ENCODE peak calls at places on chromosomes 4 and X, in five cellular contexts. Z is neural progenitor cell, H is GM12878, I is GM23248, L is neuronal stem cell. A is an unnamed sample. For H3K9me3 and H3K4me1, the result is how much of the 10 kb centered on the place peaks cover.

GRCh38 chr4:105306158-105306781 is 159.6 kb downstream of the TET2 start:
- DNase-seq in H (peak), I (peak), Z (no peak), L (no peak), A (no peak)

GRCh38 chrX:11557120-11557519 is 108.6 kb downstream of the ARHGAP6 start:
- DNase-seq in I (peak), H (no peak), Z (no peak), L (no peak), A (no peak)

GRCh38 chr4:39576268-39576667 is 49.0 kb upstream of the UGDH start:
- DNase-seq in H (no peak), L (no peak), Z (no peak), I (peak), A (no peak)

GRCh38 chrX:71542411-71542810 is 9.5 kb downstream of the OGT start:
- DNase-seq in Z (no peak), I (peak), L (no peak), H (no peak), A (no peak)

GRCh38 chr4:53592686-53593641 is 1.7 kb upstream of the LNX1 start:
- DNase-seq in I (no peak), L (no peak), Z (peak), H (no peak), A (peak)

GRCh38 chrX:39226307-39226706 is 425.0 kb downstream of the MID1IP1 start:
- DNase-seq in H (no peak), Z (no peak), I (no peak), L (no peak), A (no peak)

GRCh38 chrX:76029385-76029784 is 143.5 kb upstream of the PBDC1 start:
- DNase-seq in L (no peak), I (no peak), H (no peak), Z (no peak), A (no peak)

GRCh38 chr4:65865489-65865888 is 195.2 kb upstream of the EPHA5 start:
- DNase-seq in L (no peak), I (peak), H (no peak), Z (peak), A (no peak)

GRCh38 chrX:17668929-17669328 is 68.4 kb upstream of the SCML1 start:
- DNase-seq in Z (no peak), H (no peak), L (no peak), I (no peak), A (no peak)

GRCh38 chr4:57070461-57070860 is 39.7 kb downstream of the IGFBP7 start:
- DNase-seq in L (no peak), Z (no peak), H (no peak), I (no peak), A (no peak)

GRCh38 chrX:14362731-14363130 is 166.6 kb upstream of the GLRA2 start:
- DNase-seq in Z (no peak), L (no peak), H (no peak), I (peak), A (no peak)

GRCh38 chr4:186717556-186717955 is 6.1 kb downstream of the FAT1 start:
- DNase-seq in H (no peak), Z (no peak), I (no peak), L (no peak), A (no peak)

GRCh38 chr4:89800012-89800516 is 36.9 kb downstream of the SNCA start:
- DNase-seq in I (peak), Z (no peak), L (no peak), H (no peak), A (no peak)

GRCh38 chr4:149885896-149886295 is 70.3 kb upstream of the IQCM start:
- DNase-seq in H (no peak), I (peak), Z (no peak), L (no peak), A (no peak)

DNA sequence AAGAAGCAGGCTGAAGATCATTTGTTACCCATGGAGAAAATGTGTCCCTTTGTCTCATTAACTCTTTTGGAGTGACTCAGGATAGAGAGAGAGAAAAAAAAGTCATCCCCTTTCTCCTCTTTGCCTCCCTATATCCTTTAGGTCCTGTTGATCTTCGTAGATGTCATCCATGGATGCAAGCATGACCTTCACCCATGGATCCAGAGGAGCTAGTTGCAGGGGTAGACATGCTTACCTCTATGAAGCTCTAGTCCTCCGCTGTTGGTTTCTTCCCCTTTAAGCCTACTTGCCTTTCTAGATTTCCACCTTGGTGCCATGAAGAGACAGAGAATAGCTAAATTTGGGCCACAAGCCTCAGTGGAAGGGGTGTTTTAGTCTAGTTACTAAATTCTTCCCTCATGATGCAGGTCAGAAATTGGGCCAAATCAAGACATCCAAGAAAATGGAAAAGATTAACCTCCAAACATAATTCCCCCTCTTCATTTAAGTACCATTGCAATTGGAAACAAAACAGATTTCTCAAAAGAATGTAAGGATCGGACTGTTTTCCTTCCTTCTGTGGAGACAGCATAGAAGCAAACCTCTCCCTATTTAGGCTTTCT is 178.4 kb downstream of the TECRL start:
- DNase-seq in I (peak), H (no peak), L (peak), Z (peak), A (peak)
- H3K9me3 ChIP-seq in I (under half), H (under half), L (under half), Z (under half), A (half or more)

DNA sequence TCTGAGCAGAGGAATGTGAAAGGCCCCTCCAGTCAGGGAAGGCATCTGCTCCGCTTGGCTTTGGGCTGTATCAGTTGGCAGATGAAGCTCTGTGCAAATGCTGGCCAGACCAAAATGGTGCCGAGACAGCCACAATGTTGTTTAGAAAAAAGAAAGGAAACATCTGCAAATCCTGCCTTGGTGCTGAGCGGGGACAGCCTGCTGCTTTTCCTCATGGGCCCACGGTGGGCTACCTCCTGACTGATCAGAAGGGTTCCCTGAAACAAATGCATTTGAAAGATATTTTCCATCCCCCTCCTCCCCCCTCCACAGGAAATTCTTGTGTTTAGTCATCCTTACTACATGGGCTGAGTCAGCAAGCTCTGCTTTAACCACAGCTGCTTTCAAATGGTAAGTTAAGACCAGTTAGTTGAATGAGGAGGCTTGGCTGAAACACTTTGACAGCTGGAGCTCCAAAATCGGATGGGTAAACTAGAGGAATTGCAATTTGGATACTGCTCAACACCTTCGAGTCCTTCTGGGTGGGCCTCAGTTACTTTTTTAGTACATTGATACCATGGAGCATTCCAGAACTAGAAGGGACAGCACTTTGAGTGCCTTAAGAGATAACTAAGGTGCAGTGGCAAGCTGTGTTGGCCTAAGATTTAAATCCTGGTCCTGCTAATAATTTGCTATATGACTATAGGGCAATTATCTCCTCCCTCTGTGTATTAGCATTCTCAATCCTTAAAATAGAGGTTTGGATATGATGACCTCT is 36.0 kb downstream of the PLAC1 start:
- DNase-seq in Z (no peak), L (no peak), I (peak), H (peak), A (peak)
- H3K9ac ChIP-seq in Z (no peak), L (no peak), I (no peak), H (no peak), A (no peak)

DNA sequence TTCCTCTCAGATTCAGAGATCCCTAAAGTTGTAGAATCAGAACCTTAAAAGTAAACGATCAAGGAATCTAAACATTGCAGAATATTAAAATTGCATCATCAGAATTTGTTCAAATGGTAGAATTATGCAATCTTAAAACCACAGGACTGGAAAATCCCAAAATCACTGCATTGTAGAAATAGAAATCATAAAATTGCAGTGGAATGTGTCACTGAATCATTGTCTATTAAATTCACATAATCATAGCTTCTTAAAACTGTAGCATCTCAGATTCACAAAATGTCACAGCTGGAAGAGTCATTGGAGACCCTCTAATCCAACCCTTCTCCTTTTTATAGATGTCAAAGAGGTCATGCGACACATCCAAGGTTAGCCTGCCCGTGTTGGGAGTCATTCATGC is 15.6 kb downstream of the IQSEC2 start:
- DNase-seq in H (no peak), L (no peak), I (peak), Z (no peak), A (no peak)
- H3K4me1 ChIP-seq in H (under half), L (under half), I (under half), Z (under half), A (under half)

GRCh38 chr4:294732-295131 is 10.5 kb downstream of the ZNF732 start:
- DNase-seq in Z (no peak), I (no peak), H (no peak), L (no peak), A (no peak)

DNA sequence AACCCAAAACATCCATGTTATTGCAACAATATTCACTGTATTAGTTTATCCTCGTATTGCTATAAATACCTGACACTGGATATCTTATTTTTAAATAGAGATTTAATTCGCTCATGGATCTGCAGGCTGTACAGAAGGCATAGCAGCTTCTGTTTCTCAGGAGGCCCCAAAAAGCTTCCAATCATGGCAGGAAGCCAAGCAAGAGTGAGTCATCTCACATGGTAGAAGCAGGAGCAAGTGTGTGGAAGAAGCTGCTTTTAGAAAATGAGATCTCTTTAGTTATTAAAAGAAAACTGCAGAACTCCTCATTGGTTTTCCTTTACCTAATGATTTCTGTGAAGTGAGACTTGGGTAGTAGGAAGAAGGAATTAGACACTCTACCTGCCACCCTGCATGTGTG is 16.4 kb downstream of the ZNF732 start:
- DNase-seq in L (no peak), H (no peak), I (no peak), Z (no peak), A (no peak)
- H3K9me3 ChIP-seq in L (under half), H (under half), I (under half), Z (under half), A (half or more)

DNA sequence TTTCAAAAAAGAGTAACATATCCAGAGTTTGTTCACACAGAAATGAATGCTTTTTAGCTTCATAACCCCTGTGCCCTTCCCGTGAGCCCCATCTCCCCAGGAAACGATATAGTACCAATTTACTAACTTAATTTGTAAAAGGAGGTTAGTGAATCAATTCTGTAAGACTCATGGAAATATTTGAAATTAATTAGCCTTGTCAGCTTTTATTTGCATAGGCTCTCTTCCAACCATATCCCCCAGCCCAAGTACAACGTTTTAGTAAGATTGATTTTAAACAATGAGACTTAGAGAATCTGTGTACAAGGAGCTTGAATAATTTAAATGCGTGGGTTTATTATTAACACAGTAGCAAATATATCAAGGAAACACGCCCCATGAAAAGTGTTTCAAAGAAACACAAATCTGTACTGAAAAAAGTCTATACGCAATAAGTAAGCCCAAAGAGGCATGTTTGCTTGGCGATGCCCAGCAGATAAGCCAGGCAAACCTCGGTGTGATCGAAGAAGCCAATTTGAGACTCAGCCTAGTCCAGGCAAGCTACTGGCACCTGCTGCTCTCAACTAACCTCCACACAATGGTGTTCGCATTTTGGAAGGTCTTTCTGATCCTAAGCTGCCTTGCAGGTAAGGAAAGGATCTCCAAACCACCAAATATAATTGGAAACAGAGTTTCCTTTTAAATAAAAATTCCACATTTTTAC is at the start of gene VSIG1:
- DNase-seq in H (no peak), Z (no peak), I (no peak), L (no peak), A (no peak)
- H3K9ac ChIP-seq in H (no peak), Z (no peak), I (no peak), L (no peak), A (no peak)

DNA sequence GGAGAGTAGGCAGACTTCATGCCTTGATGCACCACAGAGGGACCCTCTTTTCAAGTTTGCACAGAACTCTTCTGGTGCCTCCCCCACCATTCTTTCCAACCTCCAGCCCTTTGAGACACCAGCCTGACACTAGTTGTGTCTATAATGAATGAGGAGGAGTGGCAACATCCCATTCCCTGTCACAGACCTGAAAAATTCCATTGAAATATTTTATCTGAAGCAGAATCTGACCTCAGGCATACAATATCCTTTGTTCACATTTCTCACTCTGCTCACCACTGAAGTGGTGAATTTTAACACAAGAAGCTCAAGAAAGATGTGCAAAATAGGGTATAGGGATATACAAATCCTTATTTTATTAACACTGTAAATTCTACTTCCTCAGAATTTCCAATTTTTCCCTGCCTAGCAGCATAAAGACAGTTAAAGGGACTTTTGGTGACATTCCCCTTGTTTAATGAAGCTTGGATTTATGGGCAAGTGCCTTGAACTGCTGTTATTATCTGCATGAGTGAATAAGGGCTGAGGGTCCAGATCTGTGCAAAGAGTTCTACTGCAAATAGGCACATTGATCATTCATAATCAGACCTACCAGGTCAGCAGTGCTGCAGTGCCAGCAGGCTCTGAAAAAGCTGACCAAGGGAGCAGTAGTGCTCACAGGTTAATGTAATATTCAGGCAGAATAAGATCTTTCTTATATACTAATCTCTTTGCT is 149.9 kb upstream of the PAQR3 start:
- DNase-seq in Z (peak), I (no peak), H (no peak), L (no peak), A (no peak)
- H3K4me1 ChIP-seq in Z (under half), I (under half), H (under half), L (under half), A (under half)

GRCh38 chr4:175087156-175087555 is 169.0 kb downstream of the ADAM29 start:
- DNase-seq in Z (no peak), I (no peak), L (no peak), H (no peak), A (no peak)
- H3K9me3 ChIP-seq in Z (under half), I (under half), L (under half), H (under half), A (under half)

DNA sequence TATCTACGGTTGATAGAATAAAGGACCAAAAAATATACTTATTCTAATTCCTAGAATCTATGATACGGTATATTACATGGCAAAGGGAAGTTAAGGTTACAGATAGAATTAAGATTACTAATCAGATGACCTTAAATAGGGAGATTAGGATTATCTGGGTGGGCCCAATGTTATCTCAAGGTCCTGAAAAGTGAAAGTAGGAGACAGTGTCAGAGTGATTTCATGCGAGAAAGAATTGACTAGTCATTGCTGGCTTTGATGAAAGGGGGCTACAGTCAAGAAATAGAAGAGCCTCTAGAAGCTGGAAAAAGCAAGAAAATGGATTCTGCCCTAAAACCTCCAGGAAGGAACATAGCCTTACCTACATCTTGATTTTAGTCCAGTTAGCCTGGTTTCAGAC is 176.9 kb upstream of the PPP1R2C start:
- DNase-seq in I (no peak), L (no peak), H (no peak), Z (no peak), A (no peak)
- H3K9ac ChIP-seq in I (no peak), L (no peak), H (peak), Z (no peak), A (no peak)

DNA sequence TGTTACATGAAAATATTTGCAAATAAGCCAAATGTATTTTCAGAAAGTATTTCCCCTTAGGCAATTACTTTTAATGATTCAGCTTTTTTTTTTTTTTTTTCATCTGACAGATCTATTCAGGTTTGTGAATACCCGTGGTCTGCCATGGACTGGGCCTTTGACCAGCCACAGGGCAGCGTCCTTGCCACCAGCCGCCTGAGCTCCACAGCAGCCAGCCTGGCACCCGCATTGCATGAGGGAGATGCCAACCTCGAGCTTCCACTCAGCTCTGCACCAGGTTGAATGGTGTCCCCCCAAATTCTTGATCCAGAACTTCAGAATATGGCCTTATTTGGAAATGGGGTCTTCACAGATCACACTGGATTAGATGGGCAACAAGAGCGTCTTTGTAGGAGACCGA is 14.6 kb downstream of the TMEM271 start:
- DNase-seq in Z (no peak), H (no peak), I (no peak), L (no peak), A (no peak)
- H3K4me1 ChIP-seq in Z (under half), H (under half), I (under half), L (under half), A (under half)

A was measured in endodermal cell.